ENCODE peak calls at places on chromosomes 4 and X, in five cellular contexts. U is spleen, J is heart left ventricle, Z is heart right ventricle, R is right lobe of liver. Q is an unnamed sample.

GRCh38 chr4:54902261-54902660 is 223.1 kb downstream of the KDR start:
- DNase-seq in Z (no peak), R (no peak), U (no peak), J (no peak), Q (no peak)

GRCh38 chr4:94410678-94411206 is 41.0 kb upstream of the PDLIM5 start:
- DNase-seq in U (no peak), J (peak; percentile 71), R (peak; percentile 70), Z (peak; percentile 55), Q (no peak)

GRCh38 chr4:150209140-150209829 is 131.0 kb downstream of the DCLK2 start:
- DNase-seq in Z (peak; percentile 60), R (peak; percentile 45), J (peak; percentile 63), U (no peak), Q (peak; percentile 51)

GRCh38 chr4:157045507-157046127 is 30.3 kb upstream of the GLRB start:
- DNase-seq in J (no peak), U (no peak), R (no peak), Z (no peak), Q (no peak)

GRCh38 chr4:187668683-187669082 is 326.9 kb upstream of the ZFP42 start:
- DNase-seq in U (no peak), J (no peak), Z (no peak), R (no peak), Q (no peak)

GRCh38 chr4:28621541-28621940 is 1760.9 kb downstream of the STIM2 start:
- DNase-seq in U (no peak), J (no peak), Z (no peak), R (no peak), Q (no peak)

GRCh38 chrX:148794350-148794749 is 293.9 kb downstream of the AFF2 start:
- DNase-seq in R (no peak), Z (no peak), U (no peak), J (no peak), Q (no peak)

GRCh38 chrX:115560978-115561604 is at the start of gene PLS3:
- DNase-seq in R (peak; percentile 90), J (peak; percentile 90), U (peak; percentile 86), Z (peak; percentile 87), Q (peak; percentile 86)

GRCh38 chrX:66015152-66015827 is 24.6 kb downstream of the VSIG4 start:
- DNase-seq in Z (peak; percentile 9), J (no peak), R (peak; percentile 32), U (peak; percentile 85), Q (peak; percentile 54)

GRCh38 chrX:119539872-119540271 is 25.3 kb downstream of the STEEP1 start:
- DNase-seq in Z (no peak), R (no peak), U (no peak), J (no peak), Q (no peak)

GRCh38 chr4:78650106-78651021 is 98.8 kb downstream of the ANXA3 start:
- DNase-seq in Z (no peak), J (no peak), U (no peak), R (no peak), Q (no peak)

GRCh38 chrX:122565952-122566351 is 618.1 kb upstream of the GRIA3 start:
- DNase-seq in J (no peak), U (no peak), Z (peak; percentile 7), R (no peak), Q (no peak)

GRCh38 chrX:138082881-138083280 is 517.0 kb downstream of the ZIC3 start:
- DNase-seq in R (no peak), Z (no peak), U (no peak), J (no peak), Q (no peak)

GRCh38 chr4:157389751-157390150 is 169.2 kb downstream of the GRIA2 start:
- DNase-seq in Z (no peak), R (no peak), U (no peak), J (no peak), Q (no peak)

GRCh38 chr4:21195682-21196081 is 495.4 kb downstream of the PACRGL start:
- DNase-seq in R (no peak), J (no peak), U (no peak), Z (no peak), Q (no peak)

GRCh38 chr4:2942532-2943363 is 20.5 kb downstream of the NOP14 start:
- DNase-seq in J (no peak), U (peak; percentile 77), Z (no peak), R (peak; percentile 19), Q (no peak)

GRCh38 chr4:20326460-20326859 is 74.8 kb downstream of the SLIT2 start:
- DNase-seq in Z (no peak), J (no peak), U (no peak), R (no peak), Q (no peak)

GRCh38 chr4:155143512-155143911 is 64.9 kb upstream of the NPY2R start:
- DNase-seq in R (no peak), J (no peak), U (no peak), Z (no peak), Q (no peak)

GRCh38 chrX:154378059-154378798 is 866 bp upstream of the EMD start:
- DNase-seq in J (peak; percentile 73), U (peak; percentile 89), Z (peak; percentile 67), R (peak; percentile 97), Q (peak; percentile 65)

GRCh38 chrX:3380603-3381002 is 34.2 kb upstream of the MXRA5 start:
- DNase-seq in R (no peak), J (no peak), Z (no peak), U (no peak), Q (no peak)

DNA sequence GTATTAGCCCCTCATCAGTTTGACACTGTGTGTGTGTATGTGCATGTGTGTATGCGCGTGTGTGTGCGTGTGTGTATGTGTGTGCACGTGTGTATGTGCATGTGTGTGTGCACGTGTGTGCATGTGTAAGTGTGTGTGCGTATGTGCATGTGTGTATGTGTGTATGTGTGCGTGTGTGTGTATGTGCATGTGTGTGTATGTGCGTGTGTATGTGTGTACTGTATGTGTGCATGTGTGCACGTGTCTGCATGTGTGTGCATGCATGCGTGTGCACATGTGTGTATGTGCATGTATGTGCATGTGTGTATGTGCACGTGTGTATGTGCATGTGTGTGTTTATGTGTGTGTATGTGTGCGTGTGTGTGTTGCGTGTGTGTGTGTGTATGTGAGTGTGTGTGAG is 31.1 kb upstream of the MXRA5 start:
- DNase-seq in U (no peak), J (no peak), Z (no peak), R (no peak), Q (no peak)
- H3K4me3 ChIP-seq in U (no peak overlapping the region), J (no peak overlapping the region), Z (no peak overlapping the region), R (no peak overlapping the region), Q (no peak overlapping the region)

GRCh38 chrX:118536204-118536603 is 40.6 kb downstream of the DOCK11 start:
- DNase-seq in Z (no peak), R (no peak), J (no peak), U (no peak), Q (no peak)

GRCh38 chrX:118530537-118530936 is 34.9 kb downstream of the DOCK11 start:
- DNase-seq in U (no peak), R (no peak), Z (no peak), J (no peak), Q (no peak)

GRCh38 chrX:118540342-118540741 is 44.7 kb downstream of the DOCK11 start:
- DNase-seq in Z (no peak), J (no peak), R (no peak), U (no peak), Q (no peak)

GRCh38 chrX:118536687-118537461 is 41.3 kb downstream of the DOCK11 start:
- DNase-seq in J (no peak), U (no peak), R (no peak), Z (no peak), Q (no peak)

DNA sequence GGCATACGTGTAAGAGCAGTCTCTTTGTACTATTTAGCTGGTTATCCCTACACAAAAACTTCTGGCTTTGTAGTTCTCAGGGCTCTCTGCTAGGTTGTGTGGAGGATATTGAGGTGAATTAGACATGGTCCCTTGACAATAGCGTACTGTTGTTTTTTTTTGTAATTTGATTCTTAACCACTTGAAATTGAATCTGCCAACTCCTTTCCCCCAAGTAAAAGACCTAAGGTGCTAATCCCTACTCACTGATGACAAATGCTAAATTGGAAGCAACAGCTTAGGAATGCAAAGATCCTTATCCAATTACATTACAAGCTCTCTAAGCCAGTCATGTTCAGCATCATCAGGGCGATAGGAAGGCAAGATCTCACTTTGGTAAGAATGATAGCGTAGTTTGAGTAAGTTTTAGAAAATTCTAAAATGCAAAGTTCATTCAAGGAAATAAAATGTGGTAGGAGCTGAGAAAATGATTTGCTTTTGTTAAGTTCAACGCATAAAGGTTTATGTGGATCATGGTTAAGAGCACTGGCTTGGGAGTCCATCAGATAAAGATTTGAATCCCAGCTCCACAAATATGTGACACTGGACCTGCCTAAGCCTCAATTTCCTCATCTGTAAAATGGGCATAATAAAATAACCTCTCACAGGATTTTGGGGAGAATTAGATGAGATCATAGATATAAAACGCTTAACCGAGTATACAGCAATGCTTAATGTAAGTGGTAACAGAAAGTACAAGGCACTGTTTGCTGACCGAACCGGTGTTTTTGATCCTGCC is 39.3 kb downstream of the DOCK11 start:
- DNase-seq in R (no peak), J (no peak), U (no peak), Z (no peak), Q (no peak)
- H3K4me1 ChIP-seq in R (no peaks in the 10 kb centered on the region), J (no peaks in the 10 kb centered on the region), U (peaks cover 2% of the 10 kb centered on the region), Z (no peaks in the 10 kb centered on the region), Q (peaks cover 21% of the 10 kb centered on the region)

DNA sequence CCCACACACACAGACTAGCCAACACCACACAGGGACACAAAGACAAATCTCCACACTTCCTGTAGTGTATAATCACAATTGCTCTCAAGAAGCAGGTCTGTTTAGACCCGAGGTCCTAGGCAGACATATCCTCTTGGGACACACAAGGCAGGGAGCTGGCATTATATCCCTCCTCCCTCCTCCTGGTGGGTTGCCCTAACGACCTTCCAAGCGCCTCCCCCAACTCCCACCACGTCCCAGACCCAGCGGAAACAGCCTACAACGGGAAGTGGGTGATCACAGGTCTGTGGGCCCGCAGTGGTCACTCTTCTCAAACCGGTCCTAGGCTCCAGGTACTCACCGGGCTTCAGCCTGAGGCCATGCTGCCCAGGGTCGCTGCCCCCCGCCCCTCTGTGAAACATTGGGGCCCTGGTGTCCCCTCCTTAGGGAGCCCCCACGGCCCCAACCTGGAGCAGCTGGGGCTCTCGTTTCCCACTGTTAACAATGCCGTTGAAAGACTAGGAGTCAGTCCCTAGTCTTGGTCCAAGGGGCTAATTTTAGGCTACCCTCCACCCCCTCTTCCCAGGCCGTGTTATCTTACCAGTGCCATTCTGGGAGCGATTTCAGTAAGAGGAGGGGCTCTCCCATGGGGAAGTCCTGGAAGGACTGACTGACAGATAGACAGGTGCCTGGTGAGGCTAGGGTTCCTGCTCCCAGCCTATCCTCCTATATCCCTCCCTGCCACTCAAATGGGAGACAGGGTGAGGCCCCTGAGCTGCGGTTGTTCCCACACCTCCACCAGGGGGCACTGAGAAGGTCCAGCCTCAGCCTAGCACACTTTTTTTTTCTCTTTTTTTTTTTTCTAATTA is at the start of gene ASB12:
- DNase-seq in Z (no peak), R (no peak), J (no peak), U (no peak), Q (no peak)
- TF ChIP-seq CTCF in Z (no peak), R (no peak), J (no peak), U (no peak), Q (no peak)

DNA sequence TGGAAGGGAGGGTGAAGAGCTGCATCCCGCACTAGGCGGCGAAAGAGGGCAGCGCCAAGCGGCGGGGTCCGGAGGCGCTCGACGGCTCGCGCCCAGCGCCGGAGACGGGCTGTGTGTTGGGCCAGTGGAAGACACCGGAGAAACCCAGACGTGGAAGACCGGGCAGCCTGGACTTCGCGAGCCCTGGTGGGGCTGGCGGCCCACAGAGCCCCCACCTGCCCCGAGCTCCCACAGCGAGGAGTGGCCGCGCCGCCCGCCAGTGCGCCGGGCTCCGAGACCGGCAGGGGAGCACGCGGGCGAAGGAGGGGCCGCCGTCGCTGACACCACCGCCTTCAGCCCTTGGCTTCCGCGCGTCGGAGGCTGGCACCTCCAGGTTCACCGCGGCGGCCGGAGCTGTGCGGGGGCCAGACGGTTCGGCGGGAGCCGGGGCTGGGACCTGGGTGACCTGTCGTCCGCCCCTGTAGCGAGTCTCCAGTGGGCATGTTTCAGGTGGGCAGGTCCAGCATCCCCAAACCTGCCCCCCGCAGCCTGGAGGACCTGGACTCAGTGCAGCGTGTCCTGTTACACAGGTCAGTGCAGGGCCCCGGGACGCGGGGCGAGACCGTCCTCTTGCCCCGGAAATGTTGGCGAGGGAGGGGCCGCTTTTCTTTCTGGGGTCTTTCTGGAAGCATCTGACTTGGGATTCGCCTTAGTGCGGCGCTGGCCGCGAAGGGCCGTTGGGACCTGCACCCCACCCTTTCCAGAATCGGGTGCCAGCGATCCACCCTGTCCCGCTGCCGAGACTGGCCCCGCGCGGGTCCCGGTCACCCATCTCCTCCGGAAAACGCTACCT is 9.6 kb upstream of the INTU start:
- DNase-seq in J (peak; percentile 62), Z (peak; percentile 34), U (peak; percentile 78), R (peak; percentile 35), Q (peak; percentile 43)
- H3K4me3 ChIP-seq in J (peak overlapping the region; percentile 42), Z (peak overlapping the region; percentile 55), U (peak overlapping the region; percentile 39), R (peak overlapping the region; percentile 43), Q (peak overlapping the region; percentile 53)